ENCODE peak calls at places on chromosome 10, in eight cellular contexts. One of them, this sample, is unnamed.

GRCh38 chr10:126062132-126063032 is 166.0 kb downstream of the FANK1 start:
- DNase-seq in colonic mucosa: peak
- DNase-seq in hepatocyte: peak
- DNase-seq in adrenal gland: peak
- DNase-seq in CD4-positive, alpha-beta T cell: no peak
- DNase-seq in lower lobe of right lung: peak
- DNase-seq in neural progenitor cell: no peak
- DNase-seq in WERI-Rb-1: no peak
- DNase-seq in this sample: no peak

GRCh38 chr10:48814933-48815332 is 124.7 kb downstream of the LRRC18 start:
- DNase-seq in CD4-positive, alpha-beta T cell: no peak
- DNase-seq in WERI-Rb-1: no peak
- DNase-seq in adrenal gland: no peak
- DNase-seq in hepatocyte: no peak
- DNase-seq in lower lobe of right lung: no peak
- DNase-seq in colonic mucosa: no peak
- DNase-seq in neural progenitor cell: no peak
- DNase-seq in this sample: no peak

GRCh38 chr10:114043532-114044250 is at the start of gene ADRB1:
- DNase-seq in lower lobe of right lung: peak
- DNase-seq in neural progenitor cell: peak
- DNase-seq in adrenal gland: peak
- DNase-seq in CD4-positive, alpha-beta T cell: no peak
- DNase-seq in colonic mucosa: peak
- DNase-seq in hepatocyte: peak
- DNase-seq in WERI-Rb-1: peak
- DNase-seq in this sample: peak

GRCh38 chr10:83678850-83679249 is 460.5 kb upstream of the GHITM start:
- DNase-seq in CD4-positive, alpha-beta T cell: no peak
- DNase-seq in colonic mucosa: no peak
- DNase-seq in WERI-Rb-1: no peak
- DNase-seq in adrenal gland: no peak
- DNase-seq in neural progenitor cell: no peak
- DNase-seq in hepatocyte: no peak
- DNase-seq in lower lobe of right lung: no peak
- DNase-seq in this sample: no peak

GRCh38 chr10:11532329-11532728 is 79.1 kb downstream of the USP6NL start:
- DNase-seq in lower lobe of right lung: no peak
- DNase-seq in colonic mucosa: no peak
- DNase-seq in hepatocyte: no peak
- DNase-seq in WERI-Rb-1: no peak
- DNase-seq in neural progenitor cell: peak
- DNase-seq in adrenal gland: no peak
- DNase-seq in CD4-positive, alpha-beta T cell: no peak
- DNase-seq in this sample: no peak

GRCh38 chr10:3427846-3428442 is 255.4 kb upstream of the PITRM1 start:
- DNase-seq in adrenal gland: no peak
- DNase-seq in colonic mucosa: peak
- DNase-seq in CD4-positive, alpha-beta T cell: no peak
- DNase-seq in WERI-Rb-1: no peak
- DNase-seq in hepatocyte: no peak
- DNase-seq in neural progenitor cell: no peak
- DNase-seq in lower lobe of right lung: no peak
- DNase-seq in this sample: no peak

GRCh38 chr10:48729222-48729621 is 44.5 kb downstream of the WDFY4 start:
- DNase-seq in CD4-positive, alpha-beta T cell: no peak
- DNase-seq in adrenal gland: no peak
- DNase-seq in neural progenitor cell: no peak
- DNase-seq in WERI-Rb-1: no peak
- DNase-seq in hepatocyte: no peak
- DNase-seq in lower lobe of right lung: no peak
- DNase-seq in colonic mucosa: no peak
- DNase-seq in this sample: no peak

GRCh38 chr10:75065081-75065480 is 46.4 kb upstream of the SAMD8 start:
- DNase-seq in hepatocyte: no peak
- DNase-seq in adrenal gland: no peak
- DNase-seq in lower lobe of right lung: no peak
- DNase-seq in CD4-positive, alpha-beta T cell: no peak
- DNase-seq in WERI-Rb-1: no peak
- DNase-seq in colonic mucosa: no peak
- DNase-seq in neural progenitor cell: no peak
- DNase-seq in this sample: no peak

GRCh38 chr10:49161411-49161997 is 26.7 kb downstream of the TMEM273 start:
- DNase-seq in adrenal gland: peak
- DNase-seq in WERI-Rb-1: no peak
- DNase-seq in CD4-positive, alpha-beta T cell: no peak
- DNase-seq in neural progenitor cell: peak
- DNase-seq in lower lobe of right lung: no peak
- DNase-seq in hepatocyte: peak
- DNase-seq in colonic mucosa: no peak
- DNase-seq in this sample: no peak

GRCh38 chr10:46559231-46559671 is 2.8 kb upstream of the GPRIN2 start:
- DNase-seq in WERI-Rb-1: peak
- DNase-seq in hepatocyte: no peak
- DNase-seq in lower lobe of right lung: peak
- DNase-seq in colonic mucosa: peak
- DNase-seq in neural progenitor cell: no peak
- DNase-seq in adrenal gland: peak
- DNase-seq in CD4-positive, alpha-beta T cell: no peak
- DNase-seq in this sample: peak

GRCh38 chr10:32982293-32982709 is 24.3 kb upstream of the ITGB1 start:
- DNase-seq in neural progenitor cell: no peak
- DNase-seq in colonic mucosa: no peak
- DNase-seq in CD4-positive, alpha-beta T cell: no peak
- DNase-seq in hepatocyte: peak
- DNase-seq in lower lobe of right lung: no peak
- DNase-seq in adrenal gland: no peak
- DNase-seq in WERI-Rb-1: no peak
- DNase-seq in this sample: no peak

GRCh38 chr10:19815478-19816419 is 483 bp upstream of the PLXDC2 start:
- DNase-seq in lower lobe of right lung: peak
- DNase-seq in neural progenitor cell: peak
- DNase-seq in colonic mucosa: peak
- DNase-seq in hepatocyte: peak
- DNase-seq in WERI-Rb-1: peak
- DNase-seq in CD4-positive, alpha-beta T cell: no peak
- DNase-seq in adrenal gland: peak
- DNase-seq in this sample: peak

GRCh38 chr10:132977807-132978206 is 35.4 kb upstream of the CFAP46 start:
- DNase-seq in hepatocyte: no peak
- DNase-seq in adrenal gland: no peak
- DNase-seq in WERI-Rb-1: no peak
- DNase-seq in neural progenitor cell: no peak
- DNase-seq in colonic mucosa: no peak
- DNase-seq in CD4-positive, alpha-beta T cell: no peak
- DNase-seq in lower lobe of right lung: peak
- DNase-seq in this sample: peak

GRCh38 chr10:86400705-86401587 is 34.4 kb upstream of the GRID1 start:
- DNase-seq in adrenal gland: peak
- DNase-seq in neural progenitor cell: peak
- DNase-seq in colonic mucosa: peak
- DNase-seq in WERI-Rb-1: peak
- DNase-seq in CD4-positive, alpha-beta T cell: peak
- DNase-seq in lower lobe of right lung: peak
- DNase-seq in hepatocyte: peak
- DNase-seq in this sample: peak

GRCh38 chr10:63520463-63521388 is 475 bp upstream of the REEP3 start:
- DNase-seq in colonic mucosa: peak
- DNase-seq in CD4-positive, alpha-beta T cell: peak
- DNase-seq in WERI-Rb-1: peak
- DNase-seq in adrenal gland: peak
- DNase-seq in neural progenitor cell: peak
- DNase-seq in lower lobe of right lung: peak
- DNase-seq in hepatocyte: peak
- DNase-seq in this sample: no peak

GRCh38 chr10:114526497-114527238 is 122.4 kb upstream of the AFAP1L2 start:
- DNase-seq in WERI-Rb-1: no peak
- DNase-seq in lower lobe of right lung: peak
- DNase-seq in hepatocyte: peak
- DNase-seq in neural progenitor cell: peak
- DNase-seq in adrenal gland: peak
- DNase-seq in colonic mucosa: peak
- DNase-seq in CD4-positive, alpha-beta T cell: peak
- DNase-seq in this sample: peak

GRCh38 chr10:13573960-13574359 is 12.8 kb upstream of the PRPF18 start:
- DNase-seq in WERI-Rb-1: no peak
- DNase-seq in hepatocyte: no peak
- DNase-seq in adrenal gland: no peak
- DNase-seq in lower lobe of right lung: no peak
- DNase-seq in CD4-positive, alpha-beta T cell: no peak
- DNase-seq in neural progenitor cell: no peak
- DNase-seq in colonic mucosa: no peak
- DNase-seq in this sample: no peak

GRCh38 chr10:102511562-102512274 is 7.9 kb downstream of the SUFU start:
- DNase-seq in hepatocyte: no peak
- DNase-seq in lower lobe of right lung: no peak
- DNase-seq in neural progenitor cell: no peak
- DNase-seq in adrenal gland: no peak
- DNase-seq in colonic mucosa: no peak
- DNase-seq in CD4-positive, alpha-beta T cell: no peak
- DNase-seq in WERI-Rb-1: no peak
- DNase-seq in this sample: peak

GRCh38 chr10:91589656-91590035 is 43.2 kb downstream of the PPP1R3C start:
- DNase-seq in hepatocyte: no peak
- DNase-seq in CD4-positive, alpha-beta T cell: no peak
- DNase-seq in colonic mucosa: no peak
- DNase-seq in adrenal gland: no peak
- DNase-seq in WERI-Rb-1: no peak
- DNase-seq in lower lobe of right lung: no peak
- DNase-seq in neural progenitor cell: no peak
- DNase-seq in this sample: no peak
- H3K27ac ChIP-seq in hepatocyte: peak
- H3K27ac ChIP-seq in CD4-positive, alpha-beta T cell: no peak
- H3K27ac ChIP-seq in colonic mucosa: no peak
- H3K27ac ChIP-seq in adrenal gland: peak
- H3K27ac ChIP-seq in WERI-Rb-1: no peak
- H3K27ac ChIP-seq in lower lobe of right lung: no peak
- H3K27ac ChIP-seq in neural progenitor cell: no peak
- H3K27ac ChIP-seq in this sample: no peak

GRCh38 chr10:95496951-95497350 is 64.2 kb downstream of the SORBS1 start:
- DNase-seq in adrenal gland: no peak
- DNase-seq in WERI-Rb-1: no peak
- DNase-seq in neural progenitor cell: no peak
- DNase-seq in lower lobe of right lung: no peak
- DNase-seq in CD4-positive, alpha-beta T cell: no peak
- DNase-seq in colonic mucosa: no peak
- DNase-seq in hepatocyte: no peak
- DNase-seq in this sample: no peak
- H3K27ac ChIP-seq in adrenal gland: no peak
- H3K27ac ChIP-seq in WERI-Rb-1: no peak
- H3K27ac ChIP-seq in neural progenitor cell: no peak
- H3K27ac ChIP-seq in lower lobe of right lung: no peak
- H3K27ac ChIP-seq in CD4-positive, alpha-beta T cell: no peak
- H3K27ac ChIP-seq in colonic mucosa: no peak
- H3K27ac ChIP-seq in hepatocyte: no peak
- H3K27ac ChIP-seq in this sample: no peak

DNA sequence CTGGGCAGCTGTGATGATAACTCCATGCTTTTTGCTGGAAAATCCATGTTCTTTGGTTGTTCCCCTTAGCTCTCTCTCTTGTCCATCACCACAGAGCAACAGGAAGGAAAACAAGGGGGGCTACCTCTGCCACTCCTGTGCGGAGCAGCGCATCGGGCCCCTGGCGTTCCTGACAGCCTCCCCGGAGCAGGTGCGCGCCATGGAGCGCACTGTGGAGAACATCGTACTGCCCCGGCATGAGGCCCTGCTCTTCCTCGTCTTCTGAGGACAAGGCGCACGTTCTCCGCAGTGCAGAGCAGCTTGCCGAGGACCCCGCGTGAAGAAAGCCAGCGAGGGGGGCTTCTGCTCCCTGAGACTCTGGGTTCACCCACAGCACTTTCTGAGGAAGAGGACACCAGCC is 40.3 kb downstream of the IL15RA start:
- DNase-seq in lower lobe of right lung: no peak
- DNase-seq in adrenal gland: no peak
- DNase-seq in CD4-positive, alpha-beta T cell: no peak
- DNase-seq in neural progenitor cell: no peak
- DNase-seq in hepatocyte: no peak
- DNase-seq in WERI-Rb-1: no peak
- DNase-seq in colonic mucosa: no peak
- DNase-seq in this sample: no peak
- H3K27ac ChIP-seq in lower lobe of right lung: no peak
- H3K27ac ChIP-seq in adrenal gland: no peak
- H3K27ac ChIP-seq in CD4-positive, alpha-beta T cell: no peak
- H3K27ac ChIP-seq in neural progenitor cell: no peak
- H3K27ac ChIP-seq in hepatocyte: no peak
- H3K27ac ChIP-seq in WERI-Rb-1: no peak
- H3K27ac ChIP-seq in colonic mucosa: no peak
- H3K27ac ChIP-seq in this sample: no peak

GRCh38 chr10:62077330-62078015 is 176.0 kb downstream of the ARID5B start:
- DNase-seq in colonic mucosa: no peak
- DNase-seq in adrenal gland: no peak
- DNase-seq in neural progenitor cell: no peak
- DNase-seq in CD4-positive, alpha-beta T cell: no peak
- DNase-seq in WERI-Rb-1: no peak
- DNase-seq in lower lobe of right lung: no peak
- DNase-seq in hepatocyte: no peak
- DNase-seq in this sample: no peak

GRCh38 chr10:62082270-62082669 is 180.8 kb downstream of the ARID5B start:
- DNase-seq in hepatocyte: no peak
- DNase-seq in CD4-positive, alpha-beta T cell: no peak
- DNase-seq in lower lobe of right lung: no peak
- DNase-seq in adrenal gland: no peak
- DNase-seq in neural progenitor cell: no peak
- DNase-seq in WERI-Rb-1: no peak
- DNase-seq in colonic mucosa: peak
- DNase-seq in this sample: no peak

GRCh38 chr10:62080905-62081304 is 179.4 kb downstream of the ARID5B start:
- DNase-seq in adrenal gland: no peak
- DNase-seq in CD4-positive, alpha-beta T cell: no peak
- DNase-seq in colonic mucosa: peak
- DNase-seq in WERI-Rb-1: no peak
- DNase-seq in lower lobe of right lung: no peak
- DNase-seq in neural progenitor cell: no peak
- DNase-seq in hepatocyte: no peak
- DNase-seq in this sample: no peak

GRCh38 chr10:62081322-62081945 is 179.9 kb downstream of the ARID5B start:
- DNase-seq in hepatocyte: no peak
- DNase-seq in CD4-positive, alpha-beta T cell: no peak
- DNase-seq in lower lobe of right lung: no peak
- DNase-seq in colonic mucosa: peak
- DNase-seq in adrenal gland: no peak
- DNase-seq in neural progenitor cell: no peak
- DNase-seq in WERI-Rb-1: no peak
- DNase-seq in this sample: no peak

DNA sequence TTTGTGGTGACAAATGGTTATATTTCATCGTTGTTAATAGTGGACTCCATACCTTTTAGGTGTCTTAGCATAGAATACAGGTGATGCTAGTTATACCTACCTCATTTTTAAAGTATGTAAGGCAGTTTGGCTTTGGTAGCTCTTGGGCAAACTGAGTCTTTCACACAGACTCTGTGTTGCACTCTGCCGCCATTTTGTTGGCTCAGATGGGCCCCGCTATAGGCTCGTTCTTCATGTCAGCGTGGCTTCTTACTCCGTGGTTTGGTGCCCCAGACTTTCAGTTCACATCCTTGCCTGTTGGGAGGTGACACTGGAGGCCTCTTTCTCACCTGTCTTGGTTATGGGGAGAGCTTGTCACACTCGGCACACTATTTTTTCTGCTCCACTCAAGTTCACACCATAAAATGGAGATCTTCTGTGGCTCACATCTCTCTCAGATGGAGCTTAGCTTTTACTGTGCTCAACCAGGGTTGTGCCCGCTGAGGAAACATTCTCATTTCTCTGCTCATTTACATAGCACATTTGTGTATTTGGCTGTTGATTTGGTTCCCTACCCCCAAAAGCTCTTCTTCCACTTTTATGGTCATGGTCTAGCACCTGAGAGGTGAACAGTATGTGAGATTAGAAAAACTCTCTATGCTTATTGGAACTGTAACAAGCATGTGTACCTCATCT is 178.5 kb downstream of the ARID5B start:
- DNase-seq in WERI-Rb-1: no peak
- DNase-seq in colonic mucosa: no peak
- DNase-seq in adrenal gland: no peak
- DNase-seq in neural progenitor cell: no peak
- DNase-seq in hepatocyte: no peak
- DNase-seq in CD4-positive, alpha-beta T cell: no peak
- DNase-seq in lower lobe of right lung: no peak
- DNase-seq in this sample: no peak
- H3K27ac ChIP-seq in WERI-Rb-1: no peak
- H3K27ac ChIP-seq in colonic mucosa: no peak
- H3K27ac ChIP-seq in adrenal gland: no peak
- H3K27ac ChIP-seq in neural progenitor cell: no peak
- H3K27ac ChIP-seq in hepatocyte: no peak
- H3K27ac ChIP-seq in CD4-positive, alpha-beta T cell: no peak
- H3K27ac ChIP-seq in lower lobe of right lung: peak
- H3K27ac ChIP-seq in this sample: no peak

This sample was measured in spleen.